ENCODE peak calls at places on chromosomes 2 and 18, in eight cellular contexts. R, Y, W, P, V, L, S and Z are unnamed samples.

GRCh38 chr2:164000171-164000570 is 264.4 kb upstream of the FIGN start:
- DNase-seq in S (no peak), P (no peak), Y (peak), V (no peak), R (no peak), L (no peak), W (no peak), Z (no peak)

GRCh38 chr2:198144621-198145020 is 340.2 kb downstream of the PLCL1 start:
- DNase-seq in W (no peak), R (no peak), V (no peak), L (no peak), Y (no peak), P (no peak), S (no peak), Z (no peak)

GRCh38 chr18:74478876-74479275 is 17.3 kb upstream of the CNDP2 start:
- DNase-seq in S (no peak), W (no peak), Y (peak), R (no peak), L (no peak), P (no peak), V (no peak), Z (no peak)

GRCh38 chr2:235642446-235643107 is 148.7 kb downstream of the AGAP1 start:
- DNase-seq in R (no peak), Y (peak), S (no peak), V (no peak), P (no peak), L (no peak), W (no peak), Z (no peak)

GRCh38 chr18:70417847-70418246 is 129.0 kb downstream of the SOCS6 start:
- DNase-seq in W (no peak), R (no peak), Y (no peak), P (no peak), S (no peak), V (no peak), L (no peak), Z (no peak)

GRCh38 chr2:232039086-232039485 is 77.6 kb downstream of the DIS3L2 start:
- DNase-seq in L (no peak), P (no peak), W (no peak), R (no peak), S (no peak), Y (no peak), V (no peak), Z (no peak)

GRCh38 chr2:31420936-31421335 is 6.4 kb upstream of the XDH start:
- DNase-seq in L (no peak), R (no peak), Y (peak), W (no peak), V (no peak), S (no peak), P (no peak), Z (no peak)

GRCh38 chr18:33128581-33128980 is 311.9 kb downstream of the CCDC178 start:
- DNase-seq in W (no peak), R (no peak), S (no peak), V (peak), L (no peak), Y (no peak), P (no peak), Z (no peak)

GRCh38 chr18:2402084-2402483 is 169.2 kb downstream of the METTL4 start:
- DNase-seq in W (no peak), Y (peak), P (no peak), S (no peak), R (no peak), V (no peak), L (no peak), Z (no peak)

GRCh38 chr2:86194751-86195054 is 559 bp downstream of the IMMT start:
- DNase-seq in P (no peak), R (no peak), S (no peak), W (no peak), Y (no peak), L (no peak), V (peak), Z (no peak)

GRCh38 chr2:120607996-120608395 is 127.7 kb upstream of the GLI2 start:
- DNase-seq in S (no peak), P (no peak), L (peak), Y (no peak), R (no peak), W (no peak), V (no peak), Z (no peak)

GRCh38 chr2:43743706-43744105 is 30.1 kb upstream of the DYNC2LI1 start:
- DNase-seq in P (no peak), V (no peak), Y (no peak), W (no peak), L (no peak), S (no peak), R (no peak), Z (no peak)

GRCh38 chr2:203619192-203619878 is 84.2 kb upstream of the RAPH1 start:
- DNase-seq in L (no peak), V (no peak), Y (no peak), S (no peak), P (no peak), W (no peak), R (no peak), Z (no peak)

GRCh38 chr2:71597749-71598148 is 144.4 kb downstream of the DYSF start:
- DNase-seq in V (no peak), L (no peak), P (no peak), S (no peak), W (no peak), Y (no peak), R (no peak), Z (no peak)

GRCh38 chr18:44231936-44232335 is 448.8 kb upstream of the SETBP1 start:
- DNase-seq in Y (no peak), S (no peak), V (no peak), L (no peak), P (no peak), R (no peak), W (no peak), Z (no peak)

GRCh38 chr18:30544141-30544540 is 498.4 kb downstream of the DSC3 start:
- DNase-seq in V (no peak), W (no peak), S (no peak), R (no peak), L (no peak), Y (no peak), P (no peak), Z (no peak)

GRCh38 chr2:223062304-223062845 is 10.4 kb downstream of the KCNE4 start:
- DNase-seq in R (no peak), S (no peak), P (no peak), Y (peak), L (no peak), V (no peak), W (no peak), Z (no peak)